ENCODE peak calls at places on chromosomes 13 and 19, in five cellular contexts. X is mesenchymal stem cell, L is neuronal stem cell, S is H9, Z is H1. N is an unnamed sample.

GRCh38 chr13:30905932-30906383 is at the start of gene MEDAG:
- DNase-seq in X (peak), L (no peak), S (no peak), Z (no peak), N (no peak)

GRCh38 chr19:18291590-18292459 is 10.4 kb upstream of the JUND start:
- DNase-seq in X (peak), L (no peak), S (peak), Z (no peak), N (peak)

GRCh38 chr13:42808572-42808971 is 27.2 kb downstream of the FAM216B start:
- DNase-seq in X (peak), L (no peak), S (no peak), Z (no peak), N (peak)

GRCh38 chr19:17555929-17556813 is 722 bp downstream of the COLGALT1 start:
- DNase-seq in X (peak), L (peak), S (peak), Z (no peak), N (peak)

GRCh38 chr19:31139871-31140505 is 209.2 kb downstream of the TSHZ3 start:
- DNase-seq in X (peak), L (no peak), S (no peak), Z (no peak), N (no peak)

GRCh38 chr19:23789246-23789645 is 30.6 kb upstream of the ZNF681 start:
- DNase-seq in X (no peak), L (no peak), S (no peak), Z (no peak), N (no peak)

GRCh38 chr13:98565726-98566577 is 11.0 kb downstream of the STK24 start:
- DNase-seq in X (no peak), L (no peak), S (no peak), Z (no peak), N (no peak)

GRCh38 chr13:32781906-32782305 is 195.7 kb downstream of the PDS5B start:
- DNase-seq in X (no peak), L (no peak), S (no peak), Z (no peak), N (no peak)

GRCh38 chr19:35788205-35788960 is 13.0 kb downstream of the ARHGAP33 start:
- DNase-seq in X (no peak), L (no peak), S (no peak), Z (no peak), N (no peak)

GRCh38 chr19:39085392-39085791 is 1.2 kb downstream of the ACP7 start:
- DNase-seq in X (no peak), L (no peak), S (no peak), Z (no peak), N (no peak)

GRCh38 chr13:32264407-32264806 is 50.8 kb downstream of the ZAR1L start:
- DNase-seq in X (peak), L (no peak), S (no peak), Z (no peak), N (no peak)

GRCh38 chr13:73973156-73973555 is 161.0 kb downstream of the KLF12 start:
- DNase-seq in X (no peak), L (no peak), S (no peak), Z (no peak), N (no peak)
- H2BK12ac ChIP-seq in X (no peak), L (no peak), S (no peak), Z (no peak), N (no peak)

GRCh38 chr19:2625434-2625833 is 77.1 kb downstream of the GNG7 start:
- DNase-seq in X (no peak), L (no peak), S (no peak), Z (no peak), N (no peak)

GRCh38 chr19:2628597-2628996 is 73.9 kb downstream of the GNG7 start:
- DNase-seq in X (no peak), L (no peak), S (no peak), Z (no peak), N (no peak)

GRCh38 chr19:2627319-2627829 is 75.1 kb downstream of the GNG7 start:
- DNase-seq in X (peak), L (no peak), S (no peak), Z (no peak), N (peak)

GRCh38 chr19:2629491-2630351 is 72.8 kb downstream of the GNG7 start:
- DNase-seq in X (no peak), L (no peak), S (no peak), Z (no peak), N (no peak)

GRCh38 chr19:2627855-2628254 is 74.6 kb downstream of the GNG7 start:
- DNase-seq in X (peak), L (no peak), S (no peak), Z (no peak), N (peak)
- H2AK5ac ChIP-seq in X (peak), L (no peak), S (no peak), Z (no peak), N (no peak)

DNA sequence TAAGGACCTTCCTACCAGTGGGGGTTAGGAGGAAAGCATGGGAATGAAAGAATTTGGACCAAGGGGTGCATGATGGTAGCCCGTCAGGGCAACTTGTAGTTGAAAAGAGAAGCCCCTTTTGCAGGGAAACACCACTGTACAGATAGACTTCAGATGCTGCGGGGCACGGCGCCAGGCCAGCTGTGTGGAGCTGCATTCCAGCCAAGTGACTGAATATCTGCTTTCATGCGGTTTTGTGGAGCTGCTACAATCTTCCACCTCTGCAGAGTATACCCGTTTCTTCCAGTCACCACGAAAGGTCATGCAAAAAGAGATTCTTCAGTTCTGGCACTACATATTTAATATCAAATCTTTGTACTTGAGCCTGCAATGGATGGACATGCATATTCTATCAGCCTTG is 104.7 kb downstream of the RGCC start:
- DNase-seq in X (peak), L (no peak), S (no peak), Z (no peak), N (peak)
- H3K14ac ChIP-seq in X (no peak), L (no peak), S (no peak), Z (no peak), N (no peak)

GRCh38 chr19:28332886-28333285 is 880.1 kb downstream of the UQCRFS1 start:
- DNase-seq in X (no peak), L (no peak), S (no peak), Z (no peak), N (no peak)
- H2BK12ac ChIP-seq in X (no peak), L (no peak), S (no peak), Z (no peak), N (no peak)

GRCh38 chr19:33394723-33395560 is 21.4 kb downstream of the CEBPG start:
- DNase-seq in X (no peak), L (no peak), S (no peak), Z (no peak), N (no peak)
- H2AK5ac ChIP-seq in X (peak), L (peak), S (no peak), Z (no peak), N (no peak)

DNA sequence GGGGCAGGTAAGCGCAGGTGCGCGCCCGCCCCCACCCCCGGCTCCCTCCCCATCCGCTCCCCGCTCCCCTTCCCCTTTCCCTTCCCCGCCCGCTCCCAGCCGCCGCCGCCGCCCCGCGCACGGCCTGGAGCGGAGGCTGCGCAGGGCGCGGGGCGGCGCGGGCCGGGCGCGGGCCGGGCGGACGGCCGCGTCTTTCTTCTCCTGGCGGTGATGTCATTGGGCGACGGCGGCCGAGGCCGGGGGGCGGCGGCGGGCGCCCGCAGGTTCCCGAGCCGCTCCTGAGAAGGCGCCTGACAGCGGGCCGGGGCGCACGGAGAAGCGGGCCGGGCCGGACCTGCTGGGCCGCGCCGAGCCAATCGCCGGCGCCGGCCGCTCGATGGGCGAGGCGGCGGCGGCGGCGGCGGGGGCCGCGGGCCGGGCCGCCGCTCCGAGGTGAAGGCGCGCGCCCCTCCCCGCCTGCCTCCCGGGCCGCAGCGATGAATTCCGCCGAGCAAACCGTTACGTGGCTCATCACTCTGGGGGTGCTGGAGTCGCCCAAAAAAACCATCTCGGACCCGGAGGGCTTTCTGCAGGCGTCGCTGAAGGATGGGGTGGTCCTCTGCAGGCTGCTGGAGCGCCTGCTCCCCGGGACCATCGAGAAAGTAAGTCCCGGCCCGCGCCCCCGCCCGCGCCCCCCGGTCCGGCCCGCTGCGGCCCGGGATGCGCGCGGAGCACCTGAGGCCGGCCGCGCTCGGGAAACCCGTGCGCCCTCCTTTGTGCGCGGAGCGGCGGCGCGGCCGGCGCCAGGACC is at the start of gene ARHGEF7:
- DNase-seq in X (peak), L (peak), S (no peak), Z (no peak), N (peak)
- H3K14ac ChIP-seq in X (no peak), L (peak), S (peak), Z (no peak), N (peak)